ENCODE peak calls at places on chromosomes 12 and 14, in five cellular contexts. One of them, this sample, is unnamed.

GRCh38 chr14:39025810-39026627 is 77.0 kb downstream of the SEC23A start:
- DNase-seq in activated T-helper 9 cell treated with anti-CD3 and anti-CD28 coated beads, Interleukin-2, amount 50 U/mL, for 16 hours: no peak
- DNase-seq in GM04503: no peak
- DNase-seq in ecto neural progenitor cell: no peak
- DNase-seq in left colon: no peak
- DNase-seq in this sample: no peak

GRCh38 chr14:76920572-76921175 is 94.5 kb downstream of the LRRC74A start:
- DNase-seq in ecto neural progenitor cell: no peak
- DNase-seq in GM04503: no peak
- DNase-seq in left colon: no peak
- DNase-seq in activated T-helper 9 cell treated with anti-CD3 and anti-CD28 coated beads, Interleukin-2, amount 50 U/mL, for 16 hours: no peak
- DNase-seq in this sample: no peak

GRCh38 chr12:78916845-78917480 is 52.4 kb downstream of the SYT1 start:
- DNase-seq in GM04503: no peak
- DNase-seq in activated T-helper 9 cell treated with anti-CD3 and anti-CD28 coated beads, Interleukin-2, amount 50 U/mL, for 16 hours: no peak
- DNase-seq in left colon: no peak
- DNase-seq in ecto neural progenitor cell: no peak
- DNase-seq in this sample: no peak

GRCh38 chr14:99260652-99261551 is 11.1 kb downstream of the BCL11B start:
- DNase-seq in activated T-helper 9 cell treated with anti-CD3 and anti-CD28 coated beads, Interleukin-2, amount 50 U/mL, for 16 hours: no peak
- DNase-seq in left colon: no peak
- DNase-seq in ecto neural progenitor cell: no peak
- DNase-seq in GM04503: no peak
- DNase-seq in this sample: no peak

GRCh38 chr12:124917135-124917840 is 2.8 kb upstream of the UBC start:
- DNase-seq in left colon: peak
- DNase-seq in ecto neural progenitor cell: peak
- DNase-seq in activated T-helper 9 cell treated with anti-CD3 and anti-CD28 coated beads, Interleukin-2, amount 50 U/mL, for 16 hours: peak
- DNase-seq in GM04503: peak
- DNase-seq in this sample: peak

GRCh38 chr12:47714823-47715386 is 9.1 kb upstream of the RPAP3 start:
- DNase-seq in left colon: no peak
- DNase-seq in ecto neural progenitor cell: no peak
- DNase-seq in GM04503: no peak
- DNase-seq in activated T-helper 9 cell treated with anti-CD3 and anti-CD28 coated beads, Interleukin-2, amount 50 U/mL, for 16 hours: no peak
- DNase-seq in this sample: no peak

GRCh38 chr12:109946505-109946904 is 46.4 kb downstream of the TCHP start:
- DNase-seq in left colon: no peak
- DNase-seq in ecto neural progenitor cell: peak
- DNase-seq in activated T-helper 9 cell treated with anti-CD3 and anti-CD28 coated beads, Interleukin-2, amount 50 U/mL, for 16 hours: no peak
- DNase-seq in GM04503: no peak
- DNase-seq in this sample: no peak

GRCh38 chr12:43728117-43728516 is 30.5 kb downstream of the PUS7L start:
- DNase-seq in activated T-helper 9 cell treated with anti-CD3 and anti-CD28 coated beads, Interleukin-2, amount 50 U/mL, for 16 hours: no peak
- DNase-seq in left colon: no peak
- DNase-seq in ecto neural progenitor cell: no peak
- DNase-seq in GM04503: no peak
- DNase-seq in this sample: no peak

GRCh38 chr12:50059440-50060119 is 2.2 kb downstream of the ASIC1 start:
- DNase-seq in GM04503: no peak
- DNase-seq in activated T-helper 9 cell treated with anti-CD3 and anti-CD28 coated beads, Interleukin-2, amount 50 U/mL, for 16 hours: no peak
- DNase-seq in ecto neural progenitor cell: no peak
- DNase-seq in left colon: no peak
- DNase-seq in this sample: no peak

GRCh38 chr12:62050785-62051184 is 209.4 kb upstream of the USP15 start:
- DNase-seq in activated T-helper 9 cell treated with anti-CD3 and anti-CD28 coated beads, Interleukin-2, amount 50 U/mL, for 16 hours: no peak
- DNase-seq in ecto neural progenitor cell: no peak
- DNase-seq in GM04503: no peak
- DNase-seq in left colon: no peak
- DNase-seq in this sample: no peak

GRCh38 chr14:34507459-34507858 is 32.0 kb downstream of the EAPP start:
- DNase-seq in left colon: no peak
- DNase-seq in activated T-helper 9 cell treated with anti-CD3 and anti-CD28 coated beads, Interleukin-2, amount 50 U/mL, for 16 hours: no peak
- DNase-seq in GM04503: no peak
- DNase-seq in ecto neural progenitor cell: no peak
- DNase-seq in this sample: no peak

GRCh38 chr12:40107803-40108620 is 2.1 kb upstream of the SLC2A13 start:
- DNase-seq in ecto neural progenitor cell: no peak
- DNase-seq in GM04503: no peak
- DNase-seq in activated T-helper 9 cell treated with anti-CD3 and anti-CD28 coated beads, Interleukin-2, amount 50 U/mL, for 16 hours: peak
- DNase-seq in left colon: peak
- DNase-seq in this sample: no peak

GRCh38 chr12:110338754-110339153 is 57.7 kb downstream of the ATP2A2 start:
- DNase-seq in left colon: no peak
- DNase-seq in GM04503: no peak
- DNase-seq in ecto neural progenitor cell: peak
- DNase-seq in activated T-helper 9 cell treated with anti-CD3 and anti-CD28 coated beads, Interleukin-2, amount 50 U/mL, for 16 hours: no peak
- DNase-seq in this sample: no peak

GRCh38 chr14:83909507-83909906 is 1620.4 kb upstream of the FLRT2 start:
- DNase-seq in activated T-helper 9 cell treated with anti-CD3 and anti-CD28 coated beads, Interleukin-2, amount 50 U/mL, for 16 hours: no peak
- DNase-seq in GM04503: no peak
- DNase-seq in left colon: no peak
- DNase-seq in ecto neural progenitor cell: no peak
- DNase-seq in this sample: no peak

GRCh38 chr12:49109631-49110172 is 945 bp downstream of the LMBR1L start:
- DNase-seq in ecto neural progenitor cell: no peak
- DNase-seq in activated T-helper 9 cell treated with anti-CD3 and anti-CD28 coated beads, Interleukin-2, amount 50 U/mL, for 16 hours: no peak
- DNase-seq in GM04503: no peak
- DNase-seq in left colon: no peak
- DNase-seq in this sample: no peak

GRCh38 chr14:58149196-58149595 is 2.8 kb downstream of the ARMH4 start:
- DNase-seq in GM04503: no peak
- DNase-seq in activated T-helper 9 cell treated with anti-CD3 and anti-CD28 coated beads, Interleukin-2, amount 50 U/mL, for 16 hours: no peak
- DNase-seq in ecto neural progenitor cell: no peak
- DNase-seq in left colon: no peak
- DNase-seq in this sample: no peak

GRCh38 chr14:89807905-89808304 is 146.6 kb downstream of the EFCAB11 start:
- DNase-seq in left colon: no peak
- DNase-seq in ecto neural progenitor cell: no peak
- DNase-seq in GM04503: no peak
- DNase-seq in activated T-helper 9 cell treated with anti-CD3 and anti-CD28 coated beads, Interleukin-2, amount 50 U/mL, for 16 hours: no peak
- DNase-seq in this sample: no peak

GRCh38 chr12:30578426-30578825 is 117.2 kb downstream of the IPO8 start:
- DNase-seq in ecto neural progenitor cell: no peak
- DNase-seq in GM04503: no peak
- DNase-seq in left colon: no peak
- DNase-seq in activated T-helper 9 cell treated with anti-CD3 and anti-CD28 coated beads, Interleukin-2, amount 50 U/mL, for 16 hours: no peak
- DNase-seq in this sample: no peak

GRCh38 chr14:103803661-103804060 is 43.7 kb downstream of the PPP1R13B start:
- DNase-seq in activated T-helper 9 cell treated with anti-CD3 and anti-CD28 coated beads, Interleukin-2, amount 50 U/mL, for 16 hours: no peak
- DNase-seq in GM04503: no peak
- DNase-seq in ecto neural progenitor cell: no peak
- DNase-seq in left colon: no peak
- DNase-seq in this sample: no peak

GRCh38 chr14:75301666-75302325 is 23.2 kb downstream of the FOS start:
- DNase-seq in GM04503: no peak
- DNase-seq in left colon: peak
- DNase-seq in ecto neural progenitor cell: no peak
- DNase-seq in activated T-helper 9 cell treated with anti-CD3 and anti-CD28 coated beads, Interleukin-2, amount 50 U/mL, for 16 hours: no peak
- DNase-seq in this sample: no peak

This sample was measured in globus pallidus.